ENCODE peak calls at places on chromosomes 4 and X, in five cellular contexts. I, J, P, H and R are unnamed samples.

GRCh38 chrX:75623535-75623934 is 100.7 kb upstream of the ZDHHC15 start:
- DNase-seq in I (no peak), J (no peak), P (no peak), H (peak), R (no peak)

GRCh38 chr4:155232432-155232831 is 24.0 kb downstream of the NPY2R start:
- DNase-seq in I (no peak), J (no peak), P (no peak), H (no peak), R (no peak)

GRCh38 chr4:84803720-84804119 is 162.8 kb downstream of the WDFY3 start:
- DNase-seq in I (no peak), J (no peak), P (no peak), H (no peak), R (no peak)

GRCh38 chr4:78764498-78764961 is 11.6 kb upstream of the BMP2K start:
- DNase-seq in I (peak), J (no peak), P (no peak), H (no peak), R (no peak)

GRCh38 chrX:28854637-28855036 is 267.4 kb downstream of the IL1RAPL1 start:
- DNase-seq in I (no peak), J (no peak), P (no peak), H (no peak), R (no peak)

GRCh38 chr4:17347445-17347844 is 164.4 kb downstream of the QDPR start:
- DNase-seq in I (peak), J (peak), P (peak), H (peak), R (peak)

GRCh38 chr4:162793571-162793970 is 373.1 kb downstream of the NAF1 start:
- DNase-seq in I (peak), J (no peak), P (no peak), H (no peak), R (no peak)

GRCh38 chr4:183905081-183905592 is at the start of gene STOX2:
- DNase-seq in I (peak), J (no peak), P (peak), H (peak), R (no peak)

GRCh38 chrX:136162827-136163427 is 15.6 kb downstream of the FHL1 start:
- DNase-seq in I (peak), J (peak), P (peak), H (peak), R (peak)